ENCODE peak calls at places on chromosomes 7 and 10, in six cellular contexts. C is adrenal gland, F is mammary epithelial cell, D is tibial nerve, J is ovary, E is OCI-LY7. P is an unnamed sample.
A peak's percentile ranks its signal among the peaks of the same experiment; 100 is the strongest.

GRCh38 chr7:46930336-46930735 is 651.6 kb downstream of the TNS3 start:
- DNase-seq in C (peak; percentile 74), F (peak; percentile 95), J (peak; percentile 55), D (peak; percentile 48), E (no peak), P (no peak)

GRCh38 chr7:124033093-124033806 is 383 bp upstream of the TMEM229A start:
- DNase-seq in E (no peak), D (no peak), C (peak; percentile 62), J (peak; percentile 20), F (no peak), P (peak; percentile 5)

GRCh38 chr7:5793361-5794072 is 12.1 kb upstream of the RNF216 start:
- DNase-seq in C (no peak), E (no peak), J (no peak), F (no peak), D (no peak), P (no peak)

GRCh38 chr7:107201795-107202450 is 33.1 kb downstream of the HBP1 start:
- DNase-seq in D (no peak), F (peak; percentile 37), C (peak; percentile 78), E (peak; percentile 61), J (no peak), P (peak; percentile 37)

GRCh38 chr10:119211176-119211575 is 3.8 kb downstream of the GRK5 start:
- DNase-seq in J (no peak), E (no peak), C (no peak), D (no peak), F (no peak), P (no peak)

GRCh38 chr10:72292223-72292691 is 18.5 kb downstream of the DDIT4 start:
- DNase-seq in C (no peak), E (no peak), J (no peak), F (peak; percentile 99), D (no peak), P (peak; percentile 37)

GRCh38 chr10:14326581-14326980 is 4.1 kb downstream of the FRMD4A start:
- DNase-seq in C (no peak), F (no peak), J (no peak), D (no peak), E (no peak), P (no peak)

GRCh38 chr7:5428470-5429252 is 5.0 kb upstream of the TNRC18 start:
- DNase-seq in E (no peak), J (peak; percentile 77), D (peak; percentile 71), F (peak; percentile 73), C (peak; percentile 90), P (no peak)

GRCh38 chr10:101301111-101301731 is 52.7 kb upstream of the BTRC start:
- DNase-seq in D (no peak), E (peak; percentile 50), F (peak; percentile 64), C (peak; percentile 66), J (no peak), P (peak; percentile 29)

DNA sequence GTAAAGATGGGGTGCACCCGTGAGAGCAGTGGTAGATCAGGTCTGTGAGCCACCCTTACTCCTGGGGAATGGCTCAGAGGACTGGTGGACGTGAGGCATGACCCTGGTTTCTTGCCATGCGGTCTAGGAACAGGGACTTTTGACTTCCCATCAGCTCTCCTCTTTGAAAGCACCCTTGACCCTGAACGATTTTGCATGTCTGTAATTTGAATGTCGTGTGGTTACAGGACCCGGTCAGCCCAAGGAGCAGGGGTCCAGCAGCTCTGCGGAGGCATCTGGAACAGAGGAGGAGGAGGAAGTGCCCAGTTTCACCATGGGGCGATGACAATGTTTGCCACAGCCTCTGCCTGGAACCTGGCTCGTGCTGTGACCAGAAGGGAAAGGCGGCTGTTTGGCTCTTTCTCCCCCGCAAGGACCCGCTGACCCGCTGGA is 8.6 kb upstream of the ORAI2 start:
- DNase-seq in F (no peak), C (no peak), E (peak; percentile 47), D (no peak), J (no peak), P (no peak)
- H3K27ac ChIP-seq in F (no peak overlapping the region), C (no peak overlapping the region), E (peak overlapping the region; percentile 97), D (no peak overlapping the region), J (no peak overlapping the region), P (no peak overlapping the region)

GRCh38 chr7:41900532-41900931 is 197.6 kb upstream of the INHBA start:
- DNase-seq in E (no peak), D (no peak), J (no peak), F (no peak), C (no peak), P (no peak)

GRCh38 chr7:41900034-41900433 is 197.1 kb upstream of the INHBA start:
- DNase-seq in F (no peak), D (no peak), J (no peak), E (no peak), C (no peak), P (no peak)
- H3K4me3 ChIP-seq in F (no peak overlapping the region), D (no peak overlapping the region), J (no peak overlapping the region), E (no peak overlapping the region), C (no peak overlapping the region), P (no peak overlapping the region)

DNA sequence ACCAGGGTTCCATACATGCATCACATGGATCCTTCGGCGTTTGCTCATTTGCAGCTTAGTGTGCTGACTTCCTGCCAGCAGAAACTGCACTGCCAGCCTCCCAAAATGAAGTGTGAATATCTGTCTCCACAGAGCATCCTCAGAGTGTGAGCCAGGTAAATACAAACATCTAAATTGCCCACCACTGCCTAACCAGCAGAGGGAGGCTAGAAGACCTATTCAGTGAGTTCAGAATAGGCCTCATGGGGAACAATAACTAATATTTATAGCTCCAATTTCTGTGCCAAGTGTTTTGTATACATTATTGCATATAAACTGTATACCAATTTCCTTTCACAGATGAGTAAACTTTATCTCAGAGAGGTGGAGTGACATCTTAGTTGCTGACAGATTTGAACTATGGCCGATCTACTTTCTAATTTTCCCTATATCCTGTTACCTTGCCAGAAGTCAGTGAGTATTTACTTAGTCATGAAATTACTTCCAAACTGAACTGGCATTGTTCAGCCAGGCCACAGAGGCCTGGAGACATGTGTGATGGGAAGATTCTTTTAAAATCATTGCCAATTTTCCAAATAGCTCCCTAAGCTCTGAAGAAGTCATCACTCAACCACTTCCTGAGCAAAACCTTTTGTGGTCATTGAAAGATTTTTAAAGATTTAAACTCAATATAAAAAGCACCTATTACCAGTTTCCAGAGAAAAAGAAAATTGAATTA is 926.5 kb upstream of the GHITM start:
- DNase-seq in D (no peak), F (peak; percentile 87), C (no peak), J (no peak), E (no peak), P (no peak)
- TF ChIP-seq CTCF in D (no peak), F (no peak), C (no peak), J (no peak), E (no peak), P (no peak)

GRCh38 chr10:10871312-10871711 is 146.4 kb upstream of the CELF2 start:
- DNase-seq in C (no peak), J (no peak), F (no peak), E (no peak), D (no peak), P (no peak)
- H3K27ac ChIP-seq in C (no peak overlapping the region), J (peak overlapping the region; percentile 29), F (no peak overlapping the region), E (no peak overlapping the region), D (peak overlapping the region; percentile 80), P (no peak overlapping the region)

GRCh38 chr7:148856035-148856881 is 27.8 kb downstream of the EZH2 start:
- DNase-seq in J (peak; percentile 29), C (peak; percentile 66), F (peak; percentile 21), D (peak; percentile 29), E (peak; percentile 63), P (peak; percentile 14)
- H3K4me3 ChIP-seq in J (no peak overlapping the region), C (no peak overlapping the region), F (no peak overlapping the region), D (no peak overlapping the region), E (no peak overlapping the region), P (no peak overlapping the region)

DNA sequence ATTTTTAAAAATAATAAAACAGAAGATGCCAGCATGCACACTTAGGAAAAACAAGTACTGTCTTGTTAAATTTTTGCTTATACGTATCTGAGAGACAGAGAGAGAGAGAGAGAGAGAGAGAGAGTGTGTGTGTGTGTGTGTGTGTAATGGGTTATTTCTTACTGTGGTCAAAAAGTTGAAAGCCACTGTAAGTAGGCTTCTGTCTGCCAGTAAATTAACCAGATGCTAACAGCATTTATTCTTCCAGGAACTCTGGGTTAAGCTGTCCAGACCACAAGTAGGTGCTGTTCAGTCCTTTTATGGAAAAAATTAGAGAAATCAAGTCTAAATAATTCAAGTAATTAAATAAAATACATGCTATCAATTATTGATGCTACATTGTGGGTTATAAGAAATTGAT is 39.7 kb downstream of the RNF32 start:
- DNase-seq in E (no peak), F (peak; percentile 23), C (no peak), J (no peak), D (no peak), P (no peak)
- TF ChIP-seq CTCF in E (no peak), F (no peak), C (no peak), J (no peak), D (no peak), P (no peak)

DNA sequence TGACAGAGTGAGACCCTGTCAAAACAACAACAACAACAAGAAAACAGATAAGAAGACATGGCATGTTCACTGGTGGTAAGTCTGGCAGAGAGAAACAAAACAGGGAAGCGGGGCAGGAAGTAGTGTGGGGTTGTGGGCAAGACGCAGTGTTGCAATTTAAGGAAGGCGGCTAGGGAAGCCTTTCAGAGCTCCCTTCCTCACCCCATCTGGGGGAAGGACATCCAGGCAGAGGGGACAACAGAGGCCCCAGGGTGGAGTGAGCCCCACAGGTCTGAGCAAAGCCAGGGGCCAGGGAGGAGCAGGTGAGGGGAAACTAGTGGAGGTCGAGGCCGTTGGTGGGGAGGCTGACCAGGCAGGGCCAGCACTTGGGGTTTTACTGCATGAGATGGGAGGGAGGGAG is 16.8 kb downstream of the LAT2 start:
- DNase-seq in E (no peak), C (no peak), D (no peak), J (no peak), F (no peak), P (no peak)
- H3K27ac ChIP-seq in E (no peak overlapping the region), C (no peak overlapping the region), D (no peak overlapping the region), J (no peak overlapping the region), F (no peak overlapping the region), P (no peak overlapping the region)